ENCODE peak calls at places on chromosome 11, in nine cellular contexts. I is hypothalamus, E is AG09319, Y is SJSA1, H is mesendoderm, Z is spleen, V is GM03348, X is NCI-H446, O is right atrium auricular region. U is an unnamed sample.

GRCh38 chr11:99739464-99740089 is 718.8 kb downstream of the CNTN5 start:
- DNase-seq in H (peak), E (no peak), O (no peak), X (peak), I (no peak), Z (no peak), V (peak), Y (peak), U (peak)

GRCh38 chr11:9821008-9821752 is 157.3 kb downstream of the SWAP70 start:
- DNase-seq in Y (peak), O (no peak), H (peak), Z (no peak), E (peak), I (no peak), V (no peak), X (no peak), U (peak)

GRCh38 chr11:75689861-75690641 is 21.2 kb upstream of the MAP6 start:
- DNase-seq in O (no peak), I (no peak), Z (no peak), Y (no peak), E (no peak), X (no peak), H (no peak), V (no peak), U (no peak)

GRCh38 chr11:96316869-96317268 is 26.1 kb downstream of the MAML2 start:
- DNase-seq in E (no peak), V (peak), H (no peak), X (no peak), O (no peak), Z (no peak), I (no peak), Y (no peak), U (no peak)

GRCh38 chr11:4191031-4191571 is 96.5 kb downstream of the RRM1 start:
- DNase-seq in Z (no peak), V (no peak), Y (no peak), I (peak), H (no peak), E (no peak), O (peak), X (peak), U (peak)

GRCh38 chr11:26575946-26576345 is 3.9 kb upstream of the MUC15 start:
- DNase-seq in X (no peak), Z (no peak), O (no peak), H (no peak), I (no peak), Y (no peak), V (no peak), E (no peak), U (no peak)

GRCh38 chr11:9516113-9516512 is 55.3 kb downstream of the ZNF143 start:
- DNase-seq in Z (no peak), X (no peak), O (no peak), H (peak), E (no peak), I (no peak), V (no peak), Y (no peak), U (peak)

GRCh38 chr11:83681045-83681781 is 395.0 kb upstream of the CCDC90B start:
- DNase-seq in X (no peak), H (no peak), Z (no peak), E (no peak), V (no peak), Y (no peak), O (no peak), I (no peak), U (no peak)

GRCh38 chr11:122804161-122804560 is 34.1 kb upstream of the CRTAM start:
- DNase-seq in V (peak), E (no peak), H (peak), I (no peak), O (no peak), Y (no peak), X (no peak), Z (no peak), U (no peak)

GRCh38 chr11:72006309-72007088 is 7.8 kb downstream of the IL18BP start:
- DNase-seq in Y (no peak), O (no peak), X (no peak), I (no peak), Z (no peak), V (no peak), H (no peak), E (no peak), U (no peak)

GRCh38 chr11:15805726-15806125 is 550.6 kb downstream of the SOX6 start:
- DNase-seq in I (no peak), O (no peak), E (no peak), Y (no peak), Z (no peak), H (no peak), V (no peak), X (no peak), U (no peak)

U was measured in H7.